ENCODE peak calls at places on chromosomes 2 and 18, in five cellular contexts. One of them, this sample, is unnamed.
A peak's percentile ranks its signal among the peaks of the same experiment; 100 is the strongest.

GRCh38 chr2:45287040-45287439 is 277.8 kb upstream of the SIX2 start:
- DNase-seq in transverse colon: no peak
- DNase-seq in pancreas: no peak
- DNase-seq in tibial nerve: no peak
- DNase-seq in MM.1S: no peak
- DNase-seq in this sample: no peak

GRCh38 chr2:11563784-11564666 is 30.2 kb downstream of the GREB1 start:
- DNase-seq in transverse colon: no peak
- DNase-seq in pancreas: no peak
- DNase-seq in tibial nerve: no peak
- DNase-seq in MM.1S: no peak
- DNase-seq in this sample: no peak

GRCh38 chr2:1339757-1340515 is 73.3 kb upstream of the TPO start:
- DNase-seq in transverse colon: no peak
- DNase-seq in pancreas: no peak
- DNase-seq in tibial nerve: no peak
- DNase-seq in MM.1S: no peak
- DNase-seq in this sample: peak; percentile 51

GRCh38 chr2:44016282-44016681 is 20.5 kb upstream of the LRPPRC start:
- DNase-seq in transverse colon: peak; percentile 21
- DNase-seq in pancreas: peak; percentile 42
- DNase-seq in tibial nerve: no peak
- DNase-seq in MM.1S: peak; percentile 40
- DNase-seq in this sample: peak; percentile 39

GRCh38 chr18:50469380-50469781 is 90.5 kb upstream of the MAPK4 start:
- DNase-seq in transverse colon: no peak
- DNase-seq in pancreas: no peak
- DNase-seq in tibial nerve: no peak
- DNase-seq in MM.1S: no peak
- DNase-seq in this sample: no peak

GRCh38 chr2:8189316-8189715 is 492.5 kb upstream of the ID2 start:
- DNase-seq in transverse colon: no peak
- DNase-seq in pancreas: no peak
- DNase-seq in tibial nerve: no peak
- DNase-seq in MM.1S: no peak
- DNase-seq in this sample: no peak

GRCh38 chr2:179417436-179417949 is 152.9 kb upstream of the SESTD1 start:
- DNase-seq in transverse colon: no peak
- DNase-seq in pancreas: no peak
- DNase-seq in tibial nerve: no peak
- DNase-seq in MM.1S: no peak
- DNase-seq in this sample: no peak

GRCh38 chr2:8475349-8476045 is 206.4 kb upstream of the ID2 start:
- DNase-seq in transverse colon: no peak
- DNase-seq in pancreas: no peak
- DNase-seq in tibial nerve: no peak
- DNase-seq in MM.1S: no peak
- DNase-seq in this sample: no peak

GRCh38 chr2:54897420-54898310 is 152.6 kb downstream of the RTN4 start:
- DNase-seq in transverse colon: no peak
- DNase-seq in pancreas: no peak
- DNase-seq in tibial nerve: no peak
- DNase-seq in MM.1S: no peak
- DNase-seq in this sample: no peak

GRCh38 chr2:218017211-218018053 is 14.6 kb upstream of the TNS1 start:
- DNase-seq in transverse colon: no peak
- DNase-seq in pancreas: peak; percentile 68
- DNase-seq in tibial nerve: no peak
- DNase-seq in MM.1S: no peak
- DNase-seq in this sample: no peak

GRCh38 chr2:223744580-223744979 is 92.8 kb downstream of the AP1S3 start:
- DNase-seq in transverse colon: no peak
- DNase-seq in pancreas: no peak
- DNase-seq in tibial nerve: no peak
- DNase-seq in MM.1S: no peak
- DNase-seq in this sample: no peak

GRCh38 chr2:169511818-169512217 is 2.3 kb downstream of the KLHL41 start:
- DNase-seq in transverse colon: no peak
- DNase-seq in pancreas: no peak
- DNase-seq in tibial nerve: no peak
- DNase-seq in MM.1S: no peak
- DNase-seq in this sample: no peak

GRCh38 chr18:46821856-46822711 is 65.2 kb upstream of the ST8SIA5 start:
- DNase-seq in transverse colon: no peak
- DNase-seq in pancreas: no peak
- DNase-seq in tibial nerve: no peak
- DNase-seq in MM.1S: no peak
- DNase-seq in this sample: no peak

GRCh38 chr2:239439383-239440315 is 38.8 kb upstream of the HDAC4 start:
- DNase-seq in transverse colon: no peak
- DNase-seq in pancreas: no peak
- DNase-seq in tibial nerve: no peak
- DNase-seq in MM.1S: no peak
- DNase-seq in this sample: no peak

GRCh38 chr2:186503827-186504606 is 18.0 kb downstream of the ZC3H15 start:
- DNase-seq in transverse colon: no peak
- DNase-seq in pancreas: no peak
- DNase-seq in tibial nerve: no peak
- DNase-seq in MM.1S: no peak
- DNase-seq in this sample: no peak

GRCh38 chr2:198134287-198134955 is 330.0 kb downstream of the PLCL1 start:
- DNase-seq in transverse colon: no peak
- DNase-seq in pancreas: no peak
- DNase-seq in tibial nerve: no peak
- DNase-seq in MM.1S: no peak
- DNase-seq in this sample: no peak

GRCh38 chr2:46812381-46813024 is 103.1 kb downstream of the MCFD2 start:
- DNase-seq in transverse colon: no peak
- DNase-seq in pancreas: no peak
- DNase-seq in tibial nerve: peak; percentile 58
- DNase-seq in MM.1S: no peak
- DNase-seq in this sample: peak; percentile 73

GRCh38 chr2:72915076-72915906 is 2.0 kb upstream of the EMX1 start:
- DNase-seq in transverse colon: no peak
- DNase-seq in pancreas: no peak
- DNase-seq in tibial nerve: no peak
- DNase-seq in MM.1S: no peak
- DNase-seq in this sample: no peak

GRCh38 chr2:239904496-239904895 is 120.6 kb downstream of the NDUFA10 start:
- DNase-seq in transverse colon: no peak
- DNase-seq in pancreas: no peak
- DNase-seq in tibial nerve: no peak
- DNase-seq in MM.1S: no peak
- DNase-seq in this sample: peak; percentile 47

GRCh38 chr2:6808426-6808825 is 57.3 kb downstream of the CMPK2 start:
- DNase-seq in transverse colon: no peak
- DNase-seq in pancreas: no peak
- DNase-seq in tibial nerve: no peak
- DNase-seq in MM.1S: no peak
- DNase-seq in this sample: no peak

GRCh38 chr2:223889133-223889769 is 51.9 kb upstream of the AP1S3 start:
- DNase-seq in transverse colon: no peak
- DNase-seq in pancreas: no peak
- DNase-seq in tibial nerve: no peak
- DNase-seq in MM.1S: no peak
- DNase-seq in this sample: no peak

GRCh38 chr2:241081643-241082337 is 20.3 kb downstream of the MTERF4 start:
- DNase-seq in transverse colon: no peak
- DNase-seq in pancreas: no peak
- DNase-seq in tibial nerve: no peak
- DNase-seq in MM.1S: no peak
- DNase-seq in this sample: no peak

GRCh38 chr2:3664925-3665324 is 6.9 kb downstream of the ALLC start:
- DNase-seq in transverse colon: no peak
- DNase-seq in pancreas: no peak
- DNase-seq in tibial nerve: no peak
- DNase-seq in MM.1S: no peak
- DNase-seq in this sample: no peak

GRCh38 chr2:216775043-216775453 is 79.7 kb upstream of the IGFBP5 start:
- DNase-seq in transverse colon: no peak
- DNase-seq in pancreas: no peak
- DNase-seq in tibial nerve: no peak
- DNase-seq in MM.1S: no peak
- DNase-seq in this sample: no peak

GRCh38 chr2:3738454-3738853 is 35.1 kb downstream of the DCDC2C start:
- DNase-seq in transverse colon: no peak
- DNase-seq in pancreas: no peak
- DNase-seq in tibial nerve: no peak
- DNase-seq in MM.1S: peak; percentile 16
- DNase-seq in this sample: no peak

GRCh38 chr2:30362468-30363081 is 84.5 kb upstream of the LCLAT1 start:
- DNase-seq in transverse colon: no peak
- DNase-seq in pancreas: no peak
- DNase-seq in tibial nerve: no peak
- DNase-seq in MM.1S: no peak
- DNase-seq in this sample: no peak

GRCh38 chr2:113203901-113204519 is 30.2 kb downstream of the PSD4 start:
- DNase-seq in transverse colon: peak; percentile 83
- DNase-seq in pancreas: peak; percentile 65
- DNase-seq in tibial nerve: no peak
- DNase-seq in MM.1S: peak; percentile 74
- DNase-seq in this sample: peak; percentile 65

GRCh38 chr2:197292614-197293013 is 18.0 kb downstream of the ANKRD44 start:
- DNase-seq in transverse colon: no peak
- DNase-seq in pancreas: no peak
- DNase-seq in tibial nerve: no peak
- DNase-seq in MM.1S: peak; percentile 24
- DNase-seq in this sample: no peak

GRCh38 chr2:218221015-218221414 is 4.0 kb downstream of the ARPC2 start:
- DNase-seq in transverse colon: no peak
- DNase-seq in pancreas: no peak
- DNase-seq in tibial nerve: no peak
- DNase-seq in MM.1S: no peak
- DNase-seq in this sample: peak; percentile 36

GRCh38 chr2:168293766-168294165 is 46.4 kb upstream of the STK39 start:
- DNase-seq in transverse colon: no peak
- DNase-seq in pancreas: no peak
- DNase-seq in tibial nerve: no peak
- DNase-seq in MM.1S: no peak
- DNase-seq in this sample: no peak

GRCh38 chr2:47690132-47690531 is 92.8 kb upstream of the MSH6 start:
- DNase-seq in transverse colon: no peak
- DNase-seq in pancreas: no peak
- DNase-seq in tibial nerve: no peak
- DNase-seq in MM.1S: no peak
- DNase-seq in this sample: no peak

GRCh38 chr2:229454934-229455631 is 184.0 kb upstream of the PID1 start:
- DNase-seq in transverse colon: no peak
- DNase-seq in pancreas: no peak
- DNase-seq in tibial nerve: no peak
- DNase-seq in MM.1S: no peak
- DNase-seq in this sample: no peak

GRCh38 chr2:147013696-147014392 is 831.0 kb upstream of the ACVR2A start:
- DNase-seq in transverse colon: no peak
- DNase-seq in pancreas: no peak
- DNase-seq in tibial nerve: no peak
- DNase-seq in MM.1S: no peak
- DNase-seq in this sample: no peak

GRCh38 chr2:83364264-83364663 is 1094.8 kb downstream of the SUCLG1 start:
- DNase-seq in transverse colon: no peak
- DNase-seq in pancreas: no peak
- DNase-seq in tibial nerve: no peak
- DNase-seq in MM.1S: no peak
- DNase-seq in this sample: no peak
- H3K9me3 ChIP-seq in transverse colon: no peaks in the 10 kb centered on the region
- H3K9me3 ChIP-seq in pancreas: no peaks in the 10 kb centered on the region
- H3K9me3 ChIP-seq in tibial nerve: no peaks in the 10 kb centered on the region
- H3K9me3 ChIP-seq in MM.1S: no peaks in the 10 kb centered on the region
- H3K9me3 ChIP-seq in this sample: no peaks in the 10 kb centered on the region

GRCh38 chr2:136424112-136424511 is 306.2 kb upstream of the CXCR4 start:
- DNase-seq in transverse colon: no peak
- DNase-seq in pancreas: no peak
- DNase-seq in tibial nerve: no peak
- DNase-seq in MM.1S: no peak
- DNase-seq in this sample: no peak

GRCh38 chr2:136420346-136420745 is 302.4 kb upstream of the CXCR4 start:
- DNase-seq in transverse colon: no peak
- DNase-seq in pancreas: no peak
- DNase-seq in tibial nerve: no peak
- DNase-seq in MM.1S: no peak
- DNase-seq in this sample: no peak

GRCh38 chr2:136422512-136422911 is 304.6 kb upstream of the CXCR4 start:
- DNase-seq in transverse colon: no peak
- DNase-seq in pancreas: no peak
- DNase-seq in tibial nerve: no peak
- DNase-seq in MM.1S: peak; percentile 53
- DNase-seq in this sample: no peak

GRCh38 chr2:136423516-136423996 is 305.6 kb upstream of the CXCR4 start:
- DNase-seq in transverse colon: peak; percentile 70
- DNase-seq in pancreas: peak; percentile 71
- DNase-seq in tibial nerve: peak; percentile 16
- DNase-seq in MM.1S: peak; percentile 88
- DNase-seq in this sample: peak; percentile 65
- H3K4me3 ChIP-seq in transverse colon: no peak overlapping the region
- H3K4me3 ChIP-seq in pancreas: no peak overlapping the region
- H3K4me3 ChIP-seq in tibial nerve: peak overlapping the region; percentile 50
- H3K4me3 ChIP-seq in MM.1S: peak overlapping the region; percentile 68
- H3K4me3 ChIP-seq in this sample: no peak overlapping the region

GRCh38 chr2:16391986-16392385 is 273.6 kb downstream of the CYRIA start:
- DNase-seq in transverse colon: no peak
- DNase-seq in pancreas: no peak
- DNase-seq in tibial nerve: no peak
- DNase-seq in MM.1S: no peak
- DNase-seq in this sample: no peak
- H3K9me3 ChIP-seq in transverse colon: no peaks in the 10 kb centered on the region
- H3K9me3 ChIP-seq in pancreas: no peaks in the 10 kb centered on the region
- H3K9me3 ChIP-seq in tibial nerve: no peaks in the 10 kb centered on the region
- H3K9me3 ChIP-seq in MM.1S: no peaks in the 10 kb centered on the region
- H3K9me3 ChIP-seq in this sample: no peaks in the 10 kb centered on the region

GRCh38 chr2:166365239-166365638 is 10.5 kb downstream of the SCN9A start:
- DNase-seq in transverse colon: no peak
- DNase-seq in pancreas: no peak
- DNase-seq in tibial nerve: no peak
- DNase-seq in MM.1S: no peak
- DNase-seq in this sample: no peak
- H3K4me3 ChIP-seq in transverse colon: no peak overlapping the region
- H3K4me3 ChIP-seq in pancreas: no peak overlapping the region
- H3K4me3 ChIP-seq in tibial nerve: no peak overlapping the region
- H3K4me3 ChIP-seq in MM.1S: no peak overlapping the region
- H3K4me3 ChIP-seq in this sample: no peak overlapping the region

GRCh38 chr2:234130734-234131133 is 80.2 kb downstream of the SPP2 start:
- DNase-seq in transverse colon: no peak
- DNase-seq in pancreas: no peak
- DNase-seq in tibial nerve: no peak
- DNase-seq in MM.1S: no peak
- DNase-seq in this sample: no peak
- H3K9me3 ChIP-seq in transverse colon: no peaks in the 10 kb centered on the region
- H3K9me3 ChIP-seq in pancreas: no peaks in the 10 kb centered on the region
- H3K9me3 ChIP-seq in tibial nerve: no peaks in the 10 kb centered on the region
- H3K9me3 ChIP-seq in MM.1S: no peaks in the 10 kb centered on the region
- H3K9me3 ChIP-seq in this sample: no peaks in the 10 kb centered on the region

This sample was measured in left lung.